ENCODE peak calls at places on chromosomes 5 and 9, in seven cellular contexts. W, P, G, C, A, J and M are unnamed samples.

GRCh38 chr5:96117863-96118651 is 156.4 kb upstream of the ELL2 start:
- DNase-seq in W (no peak), P (no peak), G (no peak), C (no peak), A (no peak), J (no peak), M (no peak)

GRCh38 chr9:114311571-114312512 is 11.1 kb upstream of the ORM1 start:
- DNase-seq in W (no peak), P (no peak), G (peak), C (no peak), A (no peak), J (peak), M (no peak)

GRCh38 chr9:131432597-131433301 is 38.9 kb downstream of the PRRC2B start:
- DNase-seq in W (no peak), P (no peak), G (no peak), C (no peak), A (no peak), J (no peak), M (no peak)

GRCh38 chr5:123116063-123116462 is 27.0 kb downstream of the PRDM6 start:
- DNase-seq in W (no peak), P (no peak), G (no peak), C (no peak), A (no peak), J (no peak), M (no peak)

GRCh38 chr5:6399978-6400910 is 21.9 kb upstream of the MED10 start:
- DNase-seq in W (no peak), P (no peak), G (no peak), C (no peak), A (no peak), J (no peak), M (no peak)

GRCh38 chr5:159993194-159993593 is 15.7 kb upstream of the TTC1 start:
- DNase-seq in W (no peak), P (no peak), G (no peak), C (no peak), A (no peak), J (no peak), M (no peak)

GRCh38 chr5:132274050-132274869 is 16.8 kb downstream of the PDLIM4 start:
- DNase-seq in W (no peak), P (no peak), G (no peak), C (no peak), A (no peak), J (no peak), M (no peak)

GRCh38 chr9:19431361-19432171 is 22.8 kb downstream of the ACER2 start:
- DNase-seq in W (peak), P (no peak), G (peak), C (no peak), A (no peak), J (no peak), M (no peak)

GRCh38 chr9:2285411-2285810 is 270.3 kb downstream of the SMARCA2 start:
- DNase-seq in W (no peak), P (no peak), G (no peak), C (no peak), A (no peak), J (no peak), M (no peak)

GRCh38 chr5:141882594-141883183 is 4.5 kb upstream of the PCDH1 start:
- DNase-seq in W (peak), P (peak), G (no peak), C (no peak), A (no peak), J (no peak), M (no peak)

GRCh38 chr5:159990506-159990905 is 18.4 kb upstream of the TTC1 start:
- DNase-seq in W (no peak), P (no peak), G (no peak), C (no peak), A (no peak), J (no peak), M (no peak)

GRCh38 chr5:90959262-90959661 is 400.7 kb downstream of the ADGRV1 start:
- DNase-seq in W (no peak), P (no peak), G (no peak), C (no peak), A (no peak), J (no peak), M (no peak)

GRCh38 chr5:109239501-109239900 is 170.3 kb downstream of the PJA2 start:
- DNase-seq in W (no peak), P (no peak), G (no peak), C (no peak), A (no peak), J (no peak), M (no peak)

GRCh38 chr5:39947657-39948056 is 522.9 kb upstream of the DAB2 start:
- DNase-seq in W (no peak), P (no peak), G (peak), C (no peak), A (no peak), J (no peak), M (no peak)

GRCh38 chr9:136456257-136456656 is 16.6 kb upstream of the INPP5E start:
- DNase-seq in W (no peak), P (no peak), G (no peak), C (no peak), A (no peak), J (no peak), M (no peak)

GRCh38 chr5:124748687-124749594 is 2.5 kb upstream of the ZNF608 start:
- DNase-seq in W (peak), P (peak), G (peak), C (no peak), A (peak), J (peak), M (peak)

GRCh38 chr9:137492464-137493162 is 33.5 kb upstream of the NSMF start:
- DNase-seq in W (no peak), P (no peak), G (no peak), C (no peak), A (no peak), J (no peak), M (no peak)

GRCh38 chr5:150765789-150766149 is 7.0 kb upstream of the DCTN4 start:
- DNase-seq in W (no peak), P (no peak), G (no peak), C (no peak), A (no peak), J (no peak), M (no peak)

GRCh38 chr9:105039180-105039799 is 111.3 kb upstream of the ABCA1 start:
- DNase-seq in W (no peak), P (no peak), G (no peak), C (no peak), A (no peak), J (no peak), M (no peak)

GRCh38 chr5:23446436-23446835 is 61.0 kb upstream of the PRDM9 start:
- DNase-seq in W (no peak), P (no peak), G (no peak), C (no peak), A (no peak), J (no peak), M (no peak)

GRCh38 chr9:133341369-133342082 is 5.5 kb upstream of the SURF6 start:
- DNase-seq in W (no peak), P (no peak), G (no peak), C (no peak), A (no peak), J (no peak), M (no peak)